ENCODE peak calls at places on chromosomes 3 and 15, in five cellular contexts. O is astrocyte of the spinal cord, P is T-helper 17 cell, M is mesenteric fat pad, H is progenitor cell of endocrine pancreas. S is an unnamed sample.
A peak's percentile ranks its signal among the peaks of the same experiment; 100 is the strongest.

GRCh38 chr3:131110087-131110486 is 83.4 kb downstream of the NEK11 start:
- DNase-seq in O (peak; percentile 77), P (no peak), M (no peak), H (no peak), S (peak; percentile 89)

GRCh38 chr15:62758126-62758951 is 284.2 kb upstream of the TPM1 start:
- DNase-seq in O (peak; percentile 91), P (no peak), M (no peak), H (no peak), S (peak; percentile 99)

GRCh38 chr3:169147246-169148008 is 516.1 kb downstream of the MECOM start:
- DNase-seq in O (peak; percentile 76), P (no peak), M (peak; percentile 81), H (peak; percentile 27), S (peak; percentile 78)

GRCh38 chr3:49656541-49657112 is 17.5 kb upstream of the APEH start:
- DNase-seq in O (no peak), P (no peak), M (no peak), H (no peak), S (no peak)

GRCh38 chr3:194871143-194871863 is 185.6 kb downstream of the FAM43A start:
- DNase-seq in O (peak; percentile 90), P (no peak), M (peak; percentile 91), H (peak; percentile 29), S (peak; percentile 55)

GRCh38 chr15:101022306-101022705 is 103.1 kb downstream of the LRRK1 start:
- DNase-seq in O (no peak), P (no peak), M (peak; percentile 83), H (no peak), S (no peak)

GRCh38 chr3:38397320-38397719 is 50.7 kb downstream of the XYLB start:
- DNase-seq in O (peak; percentile 40), P (no peak), M (no peak), H (peak; percentile 77), S (peak; percentile 53)

GRCh38 chr15:36335659-36336058 is 243.8 kb upstream of the CDIN1 start:
- DNase-seq in O (no peak), P (no peak), M (no peak), H (no peak), S (no peak)

GRCh38 chr3:99865321-99865720 is 47.7 kb downstream of the CMSS1 start:
- DNase-seq in O (peak; percentile 75), P (no peak), M (no peak), H (no peak), S (no peak)

GRCh38 chr3:11624704-11625375 is 18.9 kb downstream of the VGLL4 start:
- DNase-seq in O (no peak), P (no peak), M (no peak), H (no peak), S (no peak)

GRCh38 chr3:105367063-105367405 is 325 bp downstream of the ALCAM start:
- DNase-seq in O (no peak), P (peak; percentile 18), M (no peak), H (no peak), S (no peak)

GRCh38 chr3:165839296-165840076 is 2.3 kb upstream of the BCHE start:
- DNase-seq in O (no peak), P (no peak), M (no peak), H (no peak), S (peak; percentile 90)

GRCh38 chr15:27683126-27683525 is 416.0 kb downstream of the OCA2 start:
- DNase-seq in O (no peak), P (no peak), M (no peak), H (no peak), S (no peak)

GRCh38 chr3:30188713-30189112 is 417.7 kb upstream of the TGFBR2 start:
- DNase-seq in O (no peak), P (no peak), M (no peak), H (no peak), S (peak; percentile 50)

GRCh38 chr3:72255736-72256559 is 471.0 kb upstream of the PROK2 start:
- DNase-seq in O (no peak), P (peak; percentile 16), M (no peak), H (no peak), S (peak; percentile 77)

GRCh38 chr3:177658354-177658753 is 461.1 kb upstream of the TBL1XR1 start:
- DNase-seq in O (no peak), P (no peak), M (no peak), H (no peak), S (peak; percentile 96)

GRCh38 chr3:107676469-107677309 is 153.9 kb downstream of the BBX start:
- DNase-seq in O (peak; percentile 42), P (no peak), M (no peak), H (no peak), S (peak; percentile 65)

GRCh38 chr3:186599142-186599784 is 13.6 kb upstream of the AHSG start:
- DNase-seq in O (no peak), P (no peak), M (no peak), H (no peak), S (peak; percentile 47)

GRCh38 chr15:75943713-75944215 is 40.1 kb downstream of the FBXO22 start:
- DNase-seq in O (no peak), P (no peak), M (no peak), H (no peak), S (peak; percentile 61)

S was measured in renal cortical epithelial cell.